ENCODE peak calls at places on chromosomes 12 and 14, in five cellular contexts. E is neuronal stem cell, G is IMR-90, I is mesenchymal stem cell, P is H1. R is an unnamed sample.

GRCh38 chr14:54676822-54677708 is 110.1 kb downstream of the SAMD4A start:
- DNase-seq in E (peak), G (peak), I (peak), P (peak), R (peak)

GRCh38 chr12:67069451-67070306 is 199.5 kb upstream of the CAND1 start:
- DNase-seq in E (peak), G (no peak), I (peak), P (peak), R (peak)

GRCh38 chr12:31950088-31950487 is 9.1 kb upstream of the RESF1 start:
- DNase-seq in E (no peak), G (no peak), I (no peak), P (no peak), R (no peak)

GRCh38 chr14:75200451-75200850 is 24.0 kb upstream of the TMED10 start:
- DNase-seq in E (no peak), G (no peak), I (no peak), P (no peak), R (peak)

GRCh38 chr12:82765971-82766705 is 79.4 kb downstream of the TMTC2 start:
- DNase-seq in E (no peak), G (no peak), I (no peak), P (no peak), R (no peak)

GRCh38 chr14:103343164-103343879 is 9.3 kb downstream of the EIF5 start:
- DNase-seq in E (no peak), G (no peak), I (no peak), P (no peak), R (no peak)

GRCh38 chr12:33752854-33753253 is 269.4 kb upstream of the ALG10 start:
- DNase-seq in E (no peak), G (no peak), I (no peak), P (no peak), R (no peak)

GRCh38 chr14:39615352-39615751 is 183.1 kb upstream of the FBXO33 start:
- DNase-seq in E (no peak), G (no peak), I (no peak), P (no peak), R (no peak)

GRCh38 chr14:106842687-106843086 is 1316.3 kb downstream of the TMEM121 start:
- DNase-seq in E (no peak), G (no peak), I (no peak), P (no peak), R (no peak)

GRCh38 chr14:76640923-76641395 is 120.3 kb upstream of the VASH1 start:
- DNase-seq in E (no peak), G (no peak), I (no peak), P (no peak), R (no peak)

GRCh38 chr12:99131761-99132199 is 486.7 kb downstream of the APAF1 start:
- DNase-seq in E (peak), G (no peak), I (no peak), P (peak), R (peak)

GRCh38 chr12:124423683-124424515 is 129.0 kb downstream of the RFLNA start:
- DNase-seq in E (no peak), G (no peak), I (no peak), P (no peak), R (no peak)

GRCh38 chr12:121330195-121330594 is 22.0 kb downstream of the ANAPC5 start:
- DNase-seq in E (no peak), G (no peak), I (no peak), P (no peak), R (no peak)

GRCh38 chr12:49706351-49707126 is 666 bp downstream of the FMNL3 start:
- DNase-seq in E (no peak), G (peak), I (peak), P (no peak), R (peak)

GRCh38 chr12:124053855-124054254 is 80.8 kb downstream of the ZNF664 start:
- DNase-seq in E (peak), G (peak), I (peak), P (peak), R (peak)

GRCh38 chr14:80523518-80524117 is 312.3 kb upstream of the DIO2 start:
- DNase-seq in E (no peak), G (peak), I (no peak), P (no peak), R (no peak)

GRCh38 chr14:50954811-50955372 is 10.6 kb upstream of the PYGL start:
- DNase-seq in E (no peak), G (peak), I (peak), P (no peak), R (no peak)

GRCh38 chr14:34873591-34874385 is 1.4 kb downstream of the BAZ1A start:
- DNase-seq in E (peak), G (no peak), I (peak), P (peak), R (peak)

GRCh38 chr14:34872822-34873590 is 2.2 kb downstream of the BAZ1A start:
- DNase-seq in E (peak), G (peak), I (peak), P (no peak), R (peak)

GRCh38 chr14:34875031-34875922 is at the start of gene BAZ1A:
- DNase-seq in E (peak), G (peak), I (peak), P (no peak), R (peak)

DNA sequence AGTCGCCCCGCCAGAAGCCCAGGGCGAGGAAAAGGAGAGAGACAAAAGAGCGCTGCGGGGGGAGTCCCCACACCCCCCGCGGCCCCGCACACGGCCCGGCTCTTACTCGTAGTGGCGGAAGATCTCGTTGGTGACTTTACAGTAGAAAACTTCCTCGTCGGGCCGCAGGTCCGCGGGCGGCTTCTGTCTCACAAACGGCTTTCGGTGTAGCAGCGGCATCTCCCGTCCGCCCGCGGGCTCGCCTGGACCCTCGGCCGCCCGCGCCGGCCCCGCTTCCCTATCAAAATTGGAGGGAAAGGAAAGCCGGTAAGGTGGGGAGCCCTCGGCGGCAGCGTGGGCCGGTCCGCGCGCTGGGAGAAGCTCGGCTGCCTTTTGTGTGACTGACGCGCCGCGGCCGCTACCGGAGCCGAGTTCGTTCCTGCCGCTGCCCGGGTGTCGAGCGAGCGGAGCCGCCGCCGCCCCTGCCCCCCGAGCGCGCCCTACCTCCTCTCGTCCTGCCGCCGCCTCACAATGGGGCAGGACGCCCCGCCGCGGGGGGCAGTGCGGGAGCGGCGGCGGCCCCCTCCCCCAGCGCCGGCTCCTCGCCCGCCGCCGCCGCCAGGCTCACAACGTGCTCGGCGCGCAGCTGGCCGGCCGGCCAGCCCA is 652 bp downstream of the BAZ1A start:
- DNase-seq in E (peak), G (peak), I (peak), P (no peak), R (peak)
- H4K91ac ChIP-seq in E (no peak), G (no peak), I (peak), P (peak), R (no peak)

DNA sequence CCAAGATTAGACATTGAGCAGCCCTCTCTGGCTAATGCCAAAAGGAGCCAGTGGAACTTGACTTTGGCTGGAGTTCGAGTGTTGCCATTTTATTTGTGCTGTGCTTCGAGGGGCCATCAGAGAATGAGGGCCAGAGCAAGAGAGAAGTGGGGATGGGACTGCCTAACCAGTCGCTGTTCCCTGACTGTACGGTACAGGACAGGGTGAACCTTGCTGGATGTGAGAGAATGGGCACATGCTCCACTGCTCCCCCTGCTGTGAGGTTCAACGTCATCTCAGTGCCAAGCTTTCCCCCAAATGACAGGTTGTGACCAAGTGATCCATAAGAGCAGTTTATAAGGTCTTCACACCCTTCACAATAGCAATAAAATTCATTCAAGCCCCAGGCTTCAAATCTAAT is 55.1 kb upstream of the BCL11B start:
- DNase-seq in E (no peak), G (no peak), I (no peak), P (no peak), R (peak)
- H4K91ac ChIP-seq in E (no peak), G (no peak), I (no peak), P (peak), R (no peak)

GRCh38 chr12:23210573-23210972 is 585.6 kb downstream of the ETNK1 start:
- DNase-seq in E (no peak), G (no peak), I (no peak), P (no peak), R (no peak)

GRCh38 chr12:23204933-23205778 is 580.2 kb downstream of the ETNK1 start:
- DNase-seq in E (peak), G (peak), I (peak), P (no peak), R (no peak)

GRCh38 chr12:23209793-23210192 is 584.8 kb downstream of the ETNK1 start:
- DNase-seq in E (no peak), G (no peak), I (no peak), P (no peak), R (no peak)
- H4K91ac ChIP-seq in E (no peak), G (no peak), I (no peak), P (no peak), R (no peak)

GRCh38 chr14:67529947-67530935 is 2.8 kb upstream of the PLEKHH1 start:
- DNase-seq in E (no peak), G (no peak), I (no peak), P (no peak), R (no peak)

GRCh38 chr14:67536087-67536486 is 3.0 kb downstream of the PLEKHH1 start:
- DNase-seq in E (no peak), G (no peak), I (no peak), P (no peak), R (no peak)

GRCh38 chr14:67532998-67533753 is at the start of gene PLEKHH1:
- DNase-seq in E (peak), G (peak), I (peak), P (peak), R (peak)

GRCh38 chr14:67533754-67534085 is 630 bp downstream of the PLEKHH1 start:
- DNase-seq in E (no peak), G (no peak), I (no peak), P (no peak), R (no peak)

GRCh38 chr14:67532606-67532997 is 488 bp upstream of the PLEKHH1 start:
- DNase-seq in E (no peak), G (no peak), I (no peak), P (no peak), R (no peak)
- H4K91ac ChIP-seq in E (peak), G (no peak), I (no peak), P (no peak), R (no peak)